ENCODE peak calls at places on chromosomes 16 and 17, in four cellular contexts. W is stimulated activated naive CD8-positive, alpha-beta T cell treated with anti-CD3 and anti-CD28 coated beads, Interleukin-15, amount 100 ng/mL, for 72 hours; V is fibroblast of pulmonary artery; F is kidney tubule cell. J is an unnamed sample.

GRCh38 chr17:48614904-48615211 is 234 bp downstream of the HOXB8 start:
- DNase-seq in W (no peak), V (no peak), F (no peak), J (peak; percentile 51)

GRCh38 chr17:7005716-7006115 is 6.7 kb upstream of the RNASEK start:
- DNase-seq in W (no peak), V (no peak), F (no peak), J (no peak)

GRCh38 chr17:57630736-57631135 is 114.4 kb downstream of the CCDC182 start:
- DNase-seq in W (no peak), V (no peak), F (no peak), J (no peak)

GRCh38 chr16:87108941-87109340 is 208.3 kb downstream of the C16orf95 start:
- DNase-seq in W (no peak), V (no peak), F (no peak), J (peak; percentile 70)

GRCh38 chr16:1443980-1444729 is at the start of gene CCDC154:
- DNase-seq in W (no peak), V (no peak), F (no peak), J (no peak)

GRCh38 chr17:75624021-75624420 is 9.2 kb upstream of the SMIM5 start:
- DNase-seq in W (no peak), V (no peak), F (no peak), J (no peak)

GRCh38 chr16:69762843-69763556 is 868 bp downstream of the WWP2 start:
- DNase-seq in W (no peak), V (peak; percentile 53), F (peak; percentile 58), J (peak; percentile 47)

GRCh38 chr16:50771366-50771765 is 29.5 kb downstream of the CYLD start:
- DNase-seq in W (no peak), V (peak; percentile 26), F (peak; percentile 2), J (peak; percentile 60)

GRCh38 chr16:73793286-73793685 is 503.3 kb upstream of the PSMD7 start:
- DNase-seq in W (no peak), V (no peak), F (no peak), J (no peak)

GRCh38 chr17:7216242-7217112 is 3.2 kb downstream of the DLG4 start:
- DNase-seq in W (no peak), V (no peak), F (no peak), J (no peak)